ENCODE peak calls at places on chromosomes 11 and 22, in four cellular contexts. One of them, this sample, is unnamed.

GRCh38 chr11:8361206-8361605 is 97.5 kb upstream of the LMO1 start:
- DNase-seq in IMR-90: no peak
- DNase-seq in mesenchymal stem cell: no peak
- DNase-seq in mesendoderm: no peak
- DNase-seq in this sample: no peak

GRCh38 chr11:102109896-102110760 is at the start of gene YAP1:
- DNase-seq in IMR-90: peak; percentile 91
- DNase-seq in mesenchymal stem cell: peak; percentile 96
- DNase-seq in mesendoderm: peak; percentile 98
- DNase-seq in this sample: peak; percentile 57

GRCh38 chr11:71339178-71339881 is 87.0 kb upstream of the SHANK2 start:
- DNase-seq in IMR-90: no peak
- DNase-seq in mesenchymal stem cell: no peak
- DNase-seq in mesendoderm: no peak
- DNase-seq in this sample: no peak

GRCh38 chr11:90229791-90230190 is 6.9 kb upstream of the CHORDC1 start:
- DNase-seq in IMR-90: peak; percentile 23
- DNase-seq in mesenchymal stem cell: peak; percentile 28
- DNase-seq in mesendoderm: no peak
- DNase-seq in this sample: no peak

GRCh38 chr11:63845305-63845704 is 6.4 kb downstream of the MARK2 start:
- DNase-seq in IMR-90: peak; percentile 91
- DNase-seq in mesenchymal stem cell: peak; percentile 95
- DNase-seq in mesendoderm: peak; percentile 64
- DNase-seq in this sample: no peak

GRCh38 chr11:131253142-131253884 is 117.1 kb upstream of the NTM start:
- DNase-seq in IMR-90: no peak
- DNase-seq in mesenchymal stem cell: no peak
- DNase-seq in mesendoderm: peak; percentile 96
- DNase-seq in this sample: peak; percentile 49

GRCh38 chr11:2702771-2703486 is 3.1 kb upstream of the KCNQ1OT1 start:
- DNase-seq in IMR-90: no peak
- DNase-seq in mesenchymal stem cell: no peak
- DNase-seq in mesendoderm: no peak
- DNase-seq in this sample: no peak

GRCh38 chr11:257766-258493 is 20.3 kb upstream of the NLRP6 start:
- DNase-seq in IMR-90: no peak
- DNase-seq in mesenchymal stem cell: no peak
- DNase-seq in mesendoderm: no peak
- DNase-seq in this sample: no peak

GRCh38 chr11:121391914-121392313 is 60.2 kb upstream of the SORL1 start:
- DNase-seq in IMR-90: no peak
- DNase-seq in mesenchymal stem cell: no peak
- DNase-seq in mesendoderm: no peak
- DNase-seq in this sample: no peak

GRCh38 chr11:16986434-16987204 is 27.6 kb downstream of the PLEKHA7 start:
- DNase-seq in IMR-90: no peak
- DNase-seq in mesenchymal stem cell: no peak
- DNase-seq in mesendoderm: peak; percentile 79
- DNase-seq in this sample: no peak

GRCh38 chr11:63837719-63838118 is 1.2 kb upstream of the MARK2 start:
- DNase-seq in IMR-90: no peak
- DNase-seq in mesenchymal stem cell: no peak
- DNase-seq in mesendoderm: no peak
- DNase-seq in this sample: no peak

GRCh38 chr11:32962016-32962415 is 53.7 kb upstream of the DEPDC7 start:
- DNase-seq in IMR-90: peak; percentile 10
- DNase-seq in mesenchymal stem cell: peak; percentile 70
- DNase-seq in mesendoderm: no peak
- DNase-seq in this sample: no peak

GRCh38 chr11:8383227-8383626 is 119.5 kb upstream of the LMO1 start:
- DNase-seq in IMR-90: no peak
- DNase-seq in mesenchymal stem cell: no peak
- DNase-seq in mesendoderm: no peak
- DNase-seq in this sample: no peak

GRCh38 chr22:49962012-49962750 is 1.6 kb downstream of the PIM3 start:
- DNase-seq in IMR-90: peak; percentile 93
- DNase-seq in mesenchymal stem cell: peak; percentile 96
- DNase-seq in mesendoderm: peak; percentile 92
- DNase-seq in this sample: no peak

GRCh38 chr11:113806403-113806802 is 26.8 kb downstream of the CLDN25 start:
- DNase-seq in IMR-90: peak; percentile 7
- DNase-seq in mesenchymal stem cell: peak; percentile 30
- DNase-seq in mesendoderm: peak; percentile 76
- DNase-seq in this sample: peak; percentile 70

GRCh38 chr22:17589810-17590375 is 26.6 kb downstream of the SLC25A18 start:
- DNase-seq in IMR-90: no peak
- DNase-seq in mesenchymal stem cell: no peak
- DNase-seq in mesendoderm: no peak
- DNase-seq in this sample: no peak

GRCh38 chr22:17586831-17587440 is 23.6 kb downstream of the SLC25A18 start:
- DNase-seq in IMR-90: no peak
- DNase-seq in mesenchymal stem cell: no peak
- DNase-seq in mesendoderm: no peak
- DNase-seq in this sample: no peak

GRCh38 chr22:17588606-17589005 is 25.3 kb downstream of the SLC25A18 start:
- DNase-seq in IMR-90: no peak
- DNase-seq in mesenchymal stem cell: no peak
- DNase-seq in mesendoderm: no peak
- DNase-seq in this sample: no peak

GRCh38 chr22:17590586-17590985 is 27.3 kb downstream of the SLC25A18 start:
- DNase-seq in IMR-90: no peak
- DNase-seq in mesenchymal stem cell: no peak
- DNase-seq in mesendoderm: no peak
- DNase-seq in this sample: no peak

DNA sequence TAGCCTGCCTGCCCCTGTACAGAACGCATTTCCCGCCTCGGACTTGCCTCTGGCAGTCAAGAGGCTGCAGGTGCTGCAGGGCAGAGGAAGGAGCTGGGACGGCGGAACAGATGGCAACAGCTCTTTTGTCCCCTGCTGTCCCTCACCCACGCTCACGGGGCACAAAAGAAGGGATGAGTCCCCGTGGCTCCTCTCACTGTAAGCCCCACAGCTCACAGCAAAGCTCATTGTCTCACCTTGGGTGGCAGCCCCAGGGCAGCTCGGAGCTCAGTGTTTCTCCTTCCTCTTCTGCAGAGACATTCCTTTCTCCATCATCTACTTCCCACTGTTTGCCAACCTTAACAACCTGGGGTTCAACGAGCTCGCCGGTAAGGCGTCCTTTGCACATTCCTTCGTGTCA is 24.3 kb downstream of the SLC25A18 start:
- DNase-seq in IMR-90: no peak
- DNase-seq in mesenchymal stem cell: no peak
- DNase-seq in mesendoderm: peak; percentile 59
- DNase-seq in this sample: no peak
- H3K18ac ChIP-seq in IMR-90: no peak overlapping the region
- H3K18ac ChIP-seq in mesenchymal stem cell: no peak overlapping the region
- H3K18ac ChIP-seq in mesendoderm: no peak overlapping the region
- H3K18ac ChIP-seq in this sample: no peak overlapping the region

GRCh38 chr22:45935573-45935972 is 41.4 kb downstream of the WNT7B start:
- DNase-seq in IMR-90: no peak
- DNase-seq in mesenchymal stem cell: no peak
- DNase-seq in mesendoderm: no peak
- DNase-seq in this sample: no peak

GRCh38 chr22:45934168-45934564 is 42.8 kb downstream of the WNT7B start:
- DNase-seq in IMR-90: no peak
- DNase-seq in mesenchymal stem cell: no peak
- DNase-seq in mesendoderm: no peak
- DNase-seq in this sample: no peak

GRCh38 chr22:45934659-45935341 is 42.2 kb downstream of the WNT7B start:
- DNase-seq in IMR-90: peak; percentile 91
- DNase-seq in mesenchymal stem cell: peak; percentile 6
- DNase-seq in mesendoderm: no peak
- DNase-seq in this sample: no peak

GRCh38 chr22:45932066-45932465 is 44.9 kb downstream of the WNT7B start:
- DNase-seq in IMR-90: no peak
- DNase-seq in mesenchymal stem cell: no peak
- DNase-seq in mesendoderm: no peak
- DNase-seq in this sample: no peak

DNA sequence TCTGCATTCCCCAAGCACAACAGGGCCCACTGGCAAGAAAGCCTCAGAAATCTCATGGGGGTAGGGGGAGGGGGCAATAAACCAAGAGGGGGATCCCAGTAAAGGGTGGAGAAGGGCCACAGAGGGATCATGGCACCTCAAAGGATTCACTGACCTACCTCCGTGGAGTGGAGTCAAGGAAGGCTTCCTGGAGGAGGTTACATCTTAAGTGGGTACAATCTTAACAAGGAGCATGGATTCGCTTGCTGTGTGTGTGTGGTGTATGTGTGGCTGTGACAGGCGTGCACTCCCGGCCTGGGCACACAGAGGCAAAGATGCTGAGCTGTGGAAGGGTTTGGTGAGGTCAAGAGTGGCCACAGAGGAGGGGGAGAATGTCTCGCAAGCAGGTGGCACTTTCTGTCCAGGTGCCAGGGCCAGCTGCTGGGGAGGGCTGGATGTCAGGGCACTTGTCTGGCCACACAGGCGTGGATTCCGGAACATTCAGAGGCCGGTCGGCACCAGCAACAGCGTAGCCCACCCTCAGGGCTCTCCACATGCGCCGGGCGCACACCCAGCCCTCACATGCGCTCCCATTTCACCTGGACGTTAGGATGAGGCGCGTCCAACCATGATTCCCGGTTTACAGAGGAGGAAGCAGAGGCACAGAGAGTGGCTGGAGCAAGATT is 43.3 kb downstream of the WNT7B start:
- DNase-seq in IMR-90: no peak
- DNase-seq in mesenchymal stem cell: no peak
- DNase-seq in mesendoderm: no peak
- DNase-seq in this sample: no peak
- H3K18ac ChIP-seq in IMR-90: no peak overlapping the region
- H3K18ac ChIP-seq in mesenchymal stem cell: no peak overlapping the region
- H3K18ac ChIP-seq in mesendoderm: no peak overlapping the region
- H3K18ac ChIP-seq in this sample: no peak overlapping the region

GRCh38 chr11:134879341-134879740 is 467.3 kb upstream of the B3GAT1 start:
- DNase-seq in IMR-90: no peak
- DNase-seq in mesenchymal stem cell: no peak
- DNase-seq in mesendoderm: no peak
- DNase-seq in this sample: peak; percentile 27
- H3K18ac ChIP-seq in IMR-90: no peak overlapping the region
- H3K18ac ChIP-seq in mesenchymal stem cell: no peak overlapping the region
- H3K18ac ChIP-seq in mesendoderm: no peak overlapping the region
- H3K18ac ChIP-seq in this sample: no peak overlapping the region

DNA sequence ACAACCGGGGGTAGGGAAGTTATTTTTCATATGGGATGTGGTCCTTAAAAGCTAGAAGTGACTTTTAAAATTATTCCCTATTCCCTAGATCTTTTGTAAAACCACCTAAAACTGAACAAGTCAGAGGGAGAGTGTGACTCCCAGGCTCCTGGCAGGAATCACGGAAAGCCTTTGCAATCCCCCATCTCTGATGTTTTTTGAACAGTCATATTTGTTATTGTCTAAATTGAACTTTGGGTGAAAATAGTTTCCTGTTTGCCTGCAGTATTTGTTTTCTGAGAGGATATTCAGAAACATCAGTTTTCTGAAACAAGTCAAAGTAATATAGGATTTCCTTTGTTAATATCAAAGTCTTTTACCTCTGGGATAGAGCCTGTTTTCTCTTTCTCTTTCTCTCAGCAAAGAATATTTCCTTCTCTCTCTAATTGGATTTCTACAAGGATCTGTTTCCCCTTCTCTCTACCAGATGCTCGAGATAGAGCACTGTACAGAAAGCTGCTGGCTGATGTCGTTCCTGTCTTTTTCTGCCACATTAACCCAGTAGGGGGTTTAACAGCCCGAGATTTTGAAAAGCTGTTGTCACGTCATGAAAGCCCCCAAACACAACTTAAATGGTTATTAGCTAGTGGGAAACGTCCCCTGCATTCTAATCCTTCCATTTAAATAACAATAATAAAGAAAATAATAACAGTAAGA is 132.2 kb upstream of the PITPNB start:
- DNase-seq in IMR-90: no peak
- DNase-seq in mesenchymal stem cell: no peak
- DNase-seq in mesendoderm: no peak
- DNase-seq in this sample: no peak
- H3K18ac ChIP-seq in IMR-90: no peak overlapping the region
- H3K18ac ChIP-seq in mesenchymal stem cell: no peak overlapping the region
- H3K18ac ChIP-seq in mesendoderm: no peak overlapping the region
- H3K18ac ChIP-seq in this sample: no peak overlapping the region

DNA sequence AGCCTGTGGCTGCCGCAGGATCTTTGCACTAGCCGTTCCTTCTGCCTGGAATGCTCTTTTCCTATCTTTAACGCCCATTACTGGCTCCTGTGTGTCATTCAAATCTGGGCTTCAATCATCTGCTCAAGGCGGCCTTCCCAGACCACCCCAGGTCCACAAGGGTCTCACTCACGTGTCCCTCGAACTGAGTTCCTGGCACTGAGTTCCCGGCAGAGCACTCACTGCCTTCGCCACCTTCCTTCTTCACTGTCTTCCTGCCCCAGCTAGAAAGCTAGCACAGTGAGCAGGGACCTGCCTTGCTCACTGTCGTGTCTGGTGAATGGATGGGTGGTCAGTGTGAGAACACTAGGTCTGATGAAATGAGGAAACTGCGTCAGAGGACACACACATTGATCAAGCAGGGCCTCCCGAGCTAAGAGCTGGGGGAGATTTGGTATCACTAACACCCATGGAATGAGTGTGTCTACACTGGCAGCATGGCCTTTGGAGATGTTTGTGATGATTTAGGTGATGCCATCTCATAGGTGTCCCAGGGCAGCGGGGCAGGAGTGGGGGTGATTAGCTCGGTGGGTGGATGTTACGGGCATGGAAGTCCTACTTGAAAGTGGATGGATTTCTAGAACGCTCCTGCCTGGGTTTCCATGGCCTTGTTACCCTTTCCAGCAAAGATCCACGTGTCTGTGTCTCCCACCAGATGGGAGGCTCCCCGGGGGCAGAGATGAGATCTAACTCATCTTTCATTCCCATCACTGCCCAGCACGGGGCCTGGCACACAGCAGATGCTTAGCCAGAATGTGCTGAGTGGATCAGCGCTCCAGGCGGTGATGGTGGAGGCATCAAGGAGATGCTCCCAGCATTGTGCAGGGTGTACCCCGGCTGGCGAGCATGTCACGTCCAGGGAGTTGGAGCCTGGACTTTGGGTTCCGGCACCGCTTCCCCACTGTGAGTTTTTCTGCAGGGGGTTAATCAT is 64.5 kb downstream of the SHISAL1 start:
- DNase-seq in IMR-90: no peak
- DNase-seq in mesenchymal stem cell: no peak
- DNase-seq in mesendoderm: no peak
- DNase-seq in this sample: peak; percentile 30
- H3K18ac ChIP-seq in IMR-90: no peak overlapping the region
- H3K18ac ChIP-seq in mesenchymal stem cell: no peak overlapping the region
- H3K18ac ChIP-seq in mesendoderm: no peak overlapping the region
- H3K18ac ChIP-seq in this sample: no peak overlapping the region